ENCODE peak calls at places on chromosomes 7 and 10, in ten cellular contexts. One of them, this sample, is unnamed.
A peak's percentile ranks its signal among the peaks of the same experiment; 100 is the strongest.

GRCh38 chr10:121484401-121484800 is 113.8 kb downstream of the FGFR2 start:
- DNase-seq in transverse colon: no peak
- DNase-seq in Peyer's patch: no peak
- DNase-seq in uterus: no peak
- DNase-seq in right lobe of liver: no peak
- DNase-seq in adrenal gland: no peak
- DNase-seq in heart left ventricle: no peak
- DNase-seq in NB4: no peak
- DNase-seq in body of pancreas: no peak
- DNase-seq in IMR-90: no peak
- DNase-seq in this sample: no peak

GRCh38 chr7:17593854-17594419 is 295.5 kb downstream of the AHR start:
- DNase-seq in heart left ventricle: no peak
- DNase-seq in transverse colon: no peak
- DNase-seq in uterus: no peak
- DNase-seq in IMR-90: peak; percentile 18
- DNase-seq in NB4: no peak
- DNase-seq in body of pancreas: no peak
- DNase-seq in Peyer's patch: no peak
- DNase-seq in adrenal gland: no peak
- DNase-seq in right lobe of liver: no peak
- DNase-seq in this sample: no peak

GRCh38 chr7:24734306-24734705 is 23.0 kb downstream of the GSDME start:
- DNase-seq in NB4: no peak
- DNase-seq in transverse colon: no peak
- DNase-seq in body of pancreas: no peak
- DNase-seq in IMR-90: peak; percentile 29
- DNase-seq in heart left ventricle: no peak
- DNase-seq in uterus: no peak
- DNase-seq in Peyer's patch: no peak
- DNase-seq in adrenal gland: no peak
- DNase-seq in right lobe of liver: no peak
- DNase-seq in this sample: no peak

GRCh38 chr10:78408671-78409472 is 375.2 kb downstream of the RPS24 start:
- DNase-seq in heart left ventricle: peak; percentile 93
- DNase-seq in uterus: peak; percentile 82
- DNase-seq in right lobe of liver: peak; percentile 78
- DNase-seq in transverse colon: peak; percentile 41
- DNase-seq in IMR-90: peak; percentile 20
- DNase-seq in NB4: peak; percentile 8
- DNase-seq in adrenal gland: peak; percentile 86
- DNase-seq in body of pancreas: peak; percentile 94
- DNase-seq in Peyer's patch: no peak
- DNase-seq in this sample: no peak

GRCh38 chr7:91263359-91264082 is 712 bp upstream of the FZD1 start:
- DNase-seq in adrenal gland: peak; percentile 50
- DNase-seq in transverse colon: peak; percentile 38
- DNase-seq in heart left ventricle: peak; percentile 45
- DNase-seq in NB4: peak; percentile 60
- DNase-seq in uterus: peak; percentile 27
- DNase-seq in body of pancreas: peak; percentile 61
- DNase-seq in IMR-90: no peak
- DNase-seq in right lobe of liver: peak; percentile 51
- DNase-seq in Peyer's patch: peak; percentile 61
- DNase-seq in this sample: peak; percentile 89

GRCh38 chr7:80387634-80388033 is 124.2 kb downstream of the GNAT3 start:
- DNase-seq in body of pancreas: no peak
- DNase-seq in heart left ventricle: no peak
- DNase-seq in right lobe of liver: no peak
- DNase-seq in transverse colon: no peak
- DNase-seq in Peyer's patch: no peak
- DNase-seq in uterus: no peak
- DNase-seq in adrenal gland: no peak
- DNase-seq in NB4: no peak
- DNase-seq in IMR-90: no peak
- DNase-seq in this sample: no peak

GRCh38 chr7:69067397-69067796 is 530.9 kb upstream of the AUTS2 start:
- DNase-seq in right lobe of liver: peak; percentile 67
- DNase-seq in body of pancreas: peak; percentile 61
- DNase-seq in NB4: peak; percentile 48
- DNase-seq in IMR-90: no peak
- DNase-seq in transverse colon: no peak
- DNase-seq in heart left ventricle: no peak
- DNase-seq in uterus: no peak
- DNase-seq in Peyer's patch: no peak
- DNase-seq in adrenal gland: no peak
- DNase-seq in this sample: no peak

GRCh38 chr7:82700739-82701138 is 257.2 kb upstream of the CACNA2D1 start:
- DNase-seq in Peyer's patch: no peak
- DNase-seq in right lobe of liver: no peak
- DNase-seq in heart left ventricle: no peak
- DNase-seq in uterus: no peak
- DNase-seq in IMR-90: no peak
- DNase-seq in body of pancreas: no peak
- DNase-seq in transverse colon: peak; percentile 8
- DNase-seq in adrenal gland: no peak
- DNase-seq in NB4: no peak
- DNase-seq in this sample: no peak

GRCh38 chr10:49387029-49387428 is 8.9 kb downstream of the DRGX start:
- DNase-seq in uterus: no peak
- DNase-seq in body of pancreas: no peak
- DNase-seq in adrenal gland: no peak
- DNase-seq in right lobe of liver: no peak
- DNase-seq in Peyer's patch: no peak
- DNase-seq in IMR-90: peak; percentile 94
- DNase-seq in NB4: no peak
- DNase-seq in heart left ventricle: no peak
- DNase-seq in transverse colon: no peak
- DNase-seq in this sample: no peak

DNA sequence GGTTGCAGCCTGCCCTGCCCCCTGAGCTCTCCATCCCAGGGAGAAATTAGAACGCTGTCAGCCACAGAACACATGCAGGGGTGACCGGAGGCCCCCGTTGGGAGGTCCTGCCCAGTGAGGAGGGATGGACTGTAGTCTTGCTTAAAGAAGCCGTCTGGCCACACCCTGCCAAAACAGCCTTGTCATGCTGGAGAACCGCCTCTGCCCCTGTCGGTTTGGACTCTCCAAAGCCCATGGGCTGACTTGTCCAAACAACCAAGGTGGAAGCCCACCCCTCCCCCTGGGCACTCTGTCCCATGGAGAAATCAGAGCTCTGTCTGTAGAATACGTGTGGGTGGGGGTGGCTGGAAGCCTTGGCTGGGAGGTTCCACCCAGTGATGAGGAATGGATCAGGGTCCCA is 12.7 kb upstream of the TBATA start:
- DNase-seq in adrenal gland: no peak
- DNase-seq in heart left ventricle: no peak
- DNase-seq in Peyer's patch: no peak
- DNase-seq in NB4: no peak
- DNase-seq in uterus: no peak
- DNase-seq in body of pancreas: no peak
- DNase-seq in right lobe of liver: no peak
- DNase-seq in IMR-90: no peak
- DNase-seq in transverse colon: no peak
- DNase-seq in this sample: no peak
- H3K4me3 ChIP-seq in adrenal gland: no peak overlapping the region
- H3K4me3 ChIP-seq in heart left ventricle: no peak overlapping the region
- H3K4me3 ChIP-seq in Peyer's patch: no peak overlapping the region
- H3K4me3 ChIP-seq in NB4: no peak overlapping the region
- H3K4me3 ChIP-seq in uterus: no peak overlapping the region
- H3K4me3 ChIP-seq in body of pancreas: no peak overlapping the region
- H3K4me3 ChIP-seq in right lobe of liver: no peak overlapping the region
- H3K4me3 ChIP-seq in IMR-90: no peak overlapping the region
- H3K4me3 ChIP-seq in transverse colon: no peak overlapping the region
- H3K4me3 ChIP-seq in this sample: no peak overlapping the region

GRCh38 chr10:69104994-69105790 is 17.3 kb downstream of the SRGN start:
- DNase-seq in adrenal gland: no peak
- DNase-seq in NB4: no peak
- DNase-seq in Peyer's patch: no peak
- DNase-seq in uterus: no peak
- DNase-seq in transverse colon: no peak
- DNase-seq in right lobe of liver: no peak
- DNase-seq in IMR-90: no peak
- DNase-seq in heart left ventricle: no peak
- DNase-seq in body of pancreas: no peak
- DNase-seq in this sample: no peak
- TF ChIP-seq POLR2A in adrenal gland: no peak
- TF ChIP-seq POLR2A in NB4: peak; percentile 34
- TF ChIP-seq POLR2A in Peyer's patch: no peak
- TF ChIP-seq POLR2A in uterus: no peak
- TF ChIP-seq POLR2A in transverse colon: no peak
- TF ChIP-seq POLR2A in right lobe of liver: no peak
- TF ChIP-seq POLR2A in IMR-90: no peak
- TF ChIP-seq POLR2A in heart left ventricle: no peak
- TF ChIP-seq POLR2A in body of pancreas: no peak
- TF ChIP-seq POLR2A in this sample: no peak

DNA sequence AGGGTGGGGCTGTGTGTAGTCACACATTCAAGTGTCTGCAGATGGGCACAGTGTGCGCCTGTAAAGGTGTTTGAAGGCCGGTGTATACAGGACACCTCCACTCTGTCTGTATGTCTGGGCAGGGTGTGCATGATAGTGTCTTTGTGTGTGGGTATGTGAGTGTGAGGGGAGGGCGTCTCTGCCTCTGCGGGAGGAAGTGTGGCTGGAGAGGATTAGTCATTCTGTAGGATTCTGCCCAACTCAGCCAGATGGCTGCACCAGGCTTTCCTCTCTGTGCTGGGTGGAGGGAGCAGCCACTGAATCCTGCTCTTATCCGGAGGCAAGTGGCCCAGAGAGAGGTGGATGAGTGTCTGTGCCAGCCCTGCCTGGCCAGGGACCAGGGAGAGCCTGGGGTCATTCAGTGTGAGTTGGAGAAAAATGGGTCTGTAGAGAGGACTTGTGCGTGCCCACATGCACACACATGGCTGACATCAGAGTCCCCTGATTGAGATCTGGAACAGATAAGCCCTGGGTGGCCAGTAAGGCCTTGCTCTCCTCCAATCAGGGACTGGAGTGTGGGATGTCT is 1.7 kb downstream of the SFXN3 start:
- DNase-seq in right lobe of liver: no peak
- DNase-seq in NB4: peak; percentile 94
- DNase-seq in adrenal gland: peak; percentile 86
- DNase-seq in body of pancreas: peak; percentile 46
- DNase-seq in heart left ventricle: peak; percentile 75
- DNase-seq in uterus: peak; percentile 60
- DNase-seq in transverse colon: no peak
- DNase-seq in Peyer's patch: no peak
- DNase-seq in IMR-90: peak; percentile 91
- DNase-seq in this sample: peak; percentile 94
- H3K4me3 ChIP-seq in right lobe of liver: peak overlapping the region; percentile 78
- H3K4me3 ChIP-seq in NB4: peak overlapping the region; percentile 65
- H3K4me3 ChIP-seq in adrenal gland: peak overlapping the region; percentile 69
- H3K4me3 ChIP-seq in body of pancreas: peak overlapping the region; percentile 52
- H3K4me3 ChIP-seq in heart left ventricle: peak overlapping the region; percentile 64
- H3K4me3 ChIP-seq in uterus: peak overlapping the region; percentile 73
- H3K4me3 ChIP-seq in transverse colon: peak overlapping the region; percentile 66
- H3K4me3 ChIP-seq in Peyer's patch: peak overlapping the region; percentile 72
- H3K4me3 ChIP-seq in IMR-90: peak overlapping the region; percentile 60
- H3K4me3 ChIP-seq in this sample: peak overlapping the region; percentile 81

DNA sequence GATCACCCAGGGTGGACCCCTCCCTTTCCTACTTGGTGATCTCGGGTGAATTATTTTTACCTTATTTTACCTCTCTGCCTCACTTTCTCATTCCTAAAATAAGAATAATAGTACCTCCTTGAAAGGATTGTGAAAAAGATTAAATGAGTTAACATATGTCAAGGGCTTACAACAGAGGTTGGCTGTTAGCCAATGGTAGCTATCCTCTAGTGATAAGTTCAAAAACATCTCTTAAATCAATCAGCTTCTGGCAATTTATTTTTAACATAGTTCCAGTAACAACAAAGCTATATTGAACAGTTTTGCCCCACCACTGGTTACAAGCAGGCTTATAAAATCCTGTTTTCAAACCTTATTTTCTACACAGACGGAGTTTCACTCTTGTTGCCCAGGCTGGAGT is 45.4 kb downstream of the TMEM168 start:
- DNase-seq in heart left ventricle: no peak
- DNase-seq in IMR-90: no peak
- DNase-seq in Peyer's patch: no peak
- DNase-seq in body of pancreas: no peak
- DNase-seq in NB4: no peak
- DNase-seq in transverse colon: no peak
- DNase-seq in right lobe of liver: no peak
- DNase-seq in uterus: no peak
- DNase-seq in adrenal gland: no peak
- DNase-seq in this sample: no peak
- TF ChIP-seq POLR2A in heart left ventricle: no peak
- TF ChIP-seq POLR2A in IMR-90: no peak
- TF ChIP-seq POLR2A in Peyer's patch: no peak
- TF ChIP-seq POLR2A in body of pancreas: no peak
- TF ChIP-seq POLR2A in NB4: no peak
- TF ChIP-seq POLR2A in transverse colon: no peak
- TF ChIP-seq POLR2A in right lobe of liver: no peak
- TF ChIP-seq POLR2A in uterus: no peak
- TF ChIP-seq POLR2A in adrenal gland: no peak
- TF ChIP-seq POLR2A in this sample: no peak

DNA sequence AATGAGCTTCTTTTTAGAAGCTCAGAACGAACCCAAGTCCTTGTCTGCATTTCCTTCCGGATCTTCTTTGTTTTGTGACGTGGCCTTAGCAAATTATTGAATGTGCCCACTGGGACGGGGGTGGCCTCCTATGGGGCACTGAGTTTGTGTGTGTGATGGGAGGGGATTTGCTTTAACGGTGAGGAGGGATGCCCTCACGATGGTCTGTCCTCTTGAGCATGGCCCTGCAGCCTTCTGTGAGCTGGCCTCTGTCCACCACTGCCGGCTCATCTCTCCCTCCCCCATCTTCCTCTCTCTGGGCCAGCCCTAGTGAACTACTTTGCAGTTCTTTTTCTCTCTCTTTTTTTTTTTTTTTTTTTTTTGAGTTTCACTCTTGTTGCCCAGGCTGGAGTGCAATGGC is 62.9 kb upstream of the MKRN1 start:
- DNase-seq in IMR-90: peak; percentile 63
- DNase-seq in heart left ventricle: peak; percentile 54
- DNase-seq in body of pancreas: no peak
- DNase-seq in right lobe of liver: peak; percentile 80
- DNase-seq in transverse colon: no peak
- DNase-seq in NB4: no peak
- DNase-seq in uterus: peak; percentile 84
- DNase-seq in adrenal gland: peak; percentile 77
- DNase-seq in Peyer's patch: no peak
- DNase-seq in this sample: no peak
- H3K4me3 ChIP-seq in IMR-90: no peak overlapping the region
- H3K4me3 ChIP-seq in heart left ventricle: peak overlapping the region; percentile 22
- H3K4me3 ChIP-seq in body of pancreas: no peak overlapping the region
- H3K4me3 ChIP-seq in right lobe of liver: no peak overlapping the region
- H3K4me3 ChIP-seq in transverse colon: no peak overlapping the region
- H3K4me3 ChIP-seq in NB4: no peak overlapping the region
- H3K4me3 ChIP-seq in uterus: no peak overlapping the region
- H3K4me3 ChIP-seq in adrenal gland: peak overlapping the region; percentile 36
- H3K4me3 ChIP-seq in Peyer's patch: no peak overlapping the region
- H3K4me3 ChIP-seq in this sample: no peak overlapping the region